ENCODE peak calls at places on chromosomes 7 and 10, in five cellular contexts. One of them, this sample, is unnamed.

GRCh38 chr10:62459072-62459471 is 84.9 kb downstream of the ZNF365 start:
- DNase-seq in gastrocnemius medialis: no peak
- DNase-seq in stomach: no peak
- DNase-seq in hypothalamus: no peak
- DNase-seq in fibroblast of the aortic adventitia: peak; percentile 75
- DNase-seq in this sample: peak; percentile 64

GRCh38 chr7:79050592-79050991 is 402.9 kb downstream of the MAGI2 start:
- DNase-seq in gastrocnemius medialis: no peak
- DNase-seq in stomach: no peak
- DNase-seq in fibroblast of the aortic adventitia: peak; percentile 38
- DNase-seq in hypothalamus: peak; percentile 16
- DNase-seq in this sample: no peak

GRCh38 chr10:100735087-100735344 is 10.4 kb upstream of the PAX2 start:
- DNase-seq in stomach: no peak
- DNase-seq in hypothalamus: no peak
- DNase-seq in gastrocnemius medialis: no peak
- DNase-seq in fibroblast of the aortic adventitia: no peak
- DNase-seq in this sample: no peak

GRCh38 chr10:22682237-22683192 is 31.9 kb downstream of the PIP4K2A start:
- DNase-seq in gastrocnemius medialis: no peak
- DNase-seq in stomach: no peak
- DNase-seq in hypothalamus: no peak
- DNase-seq in fibroblast of the aortic adventitia: peak; percentile 66
- DNase-seq in this sample: no peak

GRCh38 chr10:71598673-71599072 is 120.9 kb downstream of the C10orf105 start:
- DNase-seq in gastrocnemius medialis: peak; percentile 91
- DNase-seq in fibroblast of the aortic adventitia: peak; percentile 60
- DNase-seq in hypothalamus: peak; percentile 72
- DNase-seq in stomach: peak; percentile 42
- DNase-seq in this sample: peak; percentile 65

GRCh38 chr10:97332586-97333350 is 1.8 kb downstream of the FRAT2 start:
- DNase-seq in hypothalamus: peak; percentile 36
- DNase-seq in gastrocnemius medialis: peak; percentile 59
- DNase-seq in fibroblast of the aortic adventitia: peak; percentile 77
- DNase-seq in stomach: peak; percentile 61
- DNase-seq in this sample: peak; percentile 69

GRCh38 chr7:92034116-92034515 is 93.5 kb downstream of the AKAP9 start:
- DNase-seq in fibroblast of the aortic adventitia: peak; percentile 74
- DNase-seq in hypothalamus: no peak
- DNase-seq in gastrocnemius medialis: peak; percentile 53
- DNase-seq in stomach: no peak
- DNase-seq in this sample: peak; percentile 17

GRCh38 chr7:101362334-101363195 is at the start of gene COL26A1:
- DNase-seq in stomach: peak; percentile 53
- DNase-seq in fibroblast of the aortic adventitia: no peak
- DNase-seq in hypothalamus: no peak
- DNase-seq in gastrocnemius medialis: no peak
- DNase-seq in this sample: no peak

GRCh38 chr10:72315611-72316385 is 38.9 kb downstream of the DNAJB12 start:
- DNase-seq in gastrocnemius medialis: peak; percentile 94
- DNase-seq in fibroblast of the aortic adventitia: peak; percentile 98
- DNase-seq in stomach: peak; percentile 89
- DNase-seq in hypothalamus: no peak
- DNase-seq in this sample: peak; percentile 77

GRCh38 chr7:150568714-150569113 is 1.5 kb downstream of the GIMAP4 start:
- DNase-seq in fibroblast of the aortic adventitia: no peak
- DNase-seq in gastrocnemius medialis: no peak
- DNase-seq in hypothalamus: no peak
- DNase-seq in stomach: no peak
- DNase-seq in this sample: no peak

GRCh38 chr10:69382382-69383117 is 34.2 kb downstream of the TACR2 start:
- DNase-seq in hypothalamus: no peak
- DNase-seq in fibroblast of the aortic adventitia: peak; percentile 92
- DNase-seq in stomach: no peak
- DNase-seq in gastrocnemius medialis: no peak
- DNase-seq in this sample: peak; percentile 81

GRCh38 chr7:128835231-128835751 is 5.1 kb downstream of the FLNC start:
- DNase-seq in stomach: no peak
- DNase-seq in hypothalamus: no peak
- DNase-seq in fibroblast of the aortic adventitia: no peak
- DNase-seq in gastrocnemius medialis: peak; percentile 45
- DNase-seq in this sample: no peak

GRCh38 chr10:5305374-5305773 is 59.4 kb upstream of the UCN3 start:
- DNase-seq in stomach: no peak
- DNase-seq in fibroblast of the aortic adventitia: peak; percentile 90
- DNase-seq in hypothalamus: no peak
- DNase-seq in gastrocnemius medialis: no peak
- DNase-seq in this sample: peak; percentile 72

GRCh38 chr7:78499966-78500365 is 701.4 kb downstream of the PHTF2 start:
- DNase-seq in hypothalamus: no peak
- DNase-seq in gastrocnemius medialis: no peak
- DNase-seq in fibroblast of the aortic adventitia: no peak
- DNase-seq in stomach: no peak
- DNase-seq in this sample: no peak

GRCh38 chr10:38047666-38048065 is 37.2 kb downstream of the ZNF33A start:
- DNase-seq in fibroblast of the aortic adventitia: peak; percentile 13
- DNase-seq in hypothalamus: no peak
- DNase-seq in stomach: no peak
- DNase-seq in gastrocnemius medialis: no peak
- DNase-seq in this sample: no peak

GRCh38 chr7:139068543-139069399 is 32.9 kb upstream of the ZC3HAV1L start:
- DNase-seq in fibroblast of the aortic adventitia: no peak
- DNase-seq in stomach: no peak
- DNase-seq in hypothalamus: no peak
- DNase-seq in gastrocnemius medialis: no peak
- DNase-seq in this sample: no peak

GRCh38 chr7:130413201-130413600 is 27.6 kb downstream of the CEP41 start:
- DNase-seq in stomach: no peak
- DNase-seq in fibroblast of the aortic adventitia: no peak
- DNase-seq in gastrocnemius medialis: no peak
- DNase-seq in hypothalamus: no peak
- DNase-seq in this sample: no peak

GRCh38 chr10:79050896-79051555 is 17.7 kb upstream of the ZMIZ1 start:
- DNase-seq in hypothalamus: no peak
- DNase-seq in fibroblast of the aortic adventitia: peak; percentile 66
- DNase-seq in gastrocnemius medialis: no peak
- DNase-seq in stomach: no peak
- DNase-seq in this sample: no peak

GRCh38 chr7:122219253-122219865 is 75.3 kb upstream of the AASS start:
- DNase-seq in gastrocnemius medialis: no peak
- DNase-seq in stomach: no peak
- DNase-seq in fibroblast of the aortic adventitia: peak; percentile 57
- DNase-seq in hypothalamus: no peak
- DNase-seq in this sample: peak; percentile 8